ENCODE peak calls at places on chromosome 1, in five cellular contexts. A is neuronal stem cell, M is H1, V is H9, J is mesenchymal stem cell. H is an unnamed sample.

GRCh38 chr1:87594736-87595383 is 266.2 kb downstream of the LMO4 start:
- DNase-seq in M (no peak), A (no peak), J (peak), V (no peak), H (no peak)

GRCh38 chr1:45608475-45609156 is 15.2 kb downstream of the CCDC17 start:
- DNase-seq in A (no peak), J (no peak), V (no peak), M (no peak), H (no peak)

GRCh38 chr1:42379794-42380616 is 587 bp upstream of the RIMKLA start:
- DNase-seq in M (peak), V (peak), J (peak), A (peak), H (peak)

GRCh38 chr1:110555807-110556470 is 37.0 kb upstream of the KCNA10 start:
- DNase-seq in M (no peak), A (no peak), V (peak), J (no peak), H (no peak)

GRCh38 chr1:30786264-30786991 is 28.9 kb upstream of the LAPTM5 start:
- DNase-seq in V (no peak), A (no peak), J (no peak), M (no peak), H (no peak)

GRCh38 chr1:25912076-25912831 is 6.0 kb upstream of the STMN1 start:
- DNase-seq in M (no peak), A (no peak), V (no peak), J (peak), H (peak)

GRCh38 chr1:6168947-6169586 is 11.1 kb downstream of the CHD5 start:
- DNase-seq in M (no peak), A (no peak), J (no peak), V (no peak), H (no peak)

GRCh38 chr1:212557739-212558664 is 50.6 kb upstream of the ATF3 start:
- DNase-seq in A (peak), V (peak), M (peak), J (peak), H (peak)

GRCh38 chr1:160219062-160219929 is 14.1 kb downstream of the PEA15 start:
- DNase-seq in M (no peak), A (no peak), J (peak), V (peak), H (peak)

GRCh38 chr1:65229754-65230339 is 79.5 kb upstream of the DNAJC6 start:
- DNase-seq in M (no peak), J (no peak), A (no peak), V (peak), H (no peak)

GRCh38 chr1:53176452-53177344 is 19.9 kb upstream of the CPT2 start:
- DNase-seq in J (peak), M (no peak), V (no peak), A (no peak), H (peak)

GRCh38 chr1:101175886-101176285 is 60.9 kb upstream of the S1PR1 start:
- DNase-seq in J (no peak), V (no peak), M (no peak), A (no peak), H (no peak)

GRCh38 chr1:25725482-25725881 is 74.5 kb upstream of the SELENON start:
- DNase-seq in A (no peak), M (no peak), J (no peak), V (no peak), H (no peak)

GRCh38 chr1:215133532-215133931 is 51.0 kb downstream of the KCNK2 start:
- DNase-seq in A (no peak), V (no peak), J (no peak), M (no peak), H (no peak)

GRCh38 chr1:226310637-226311195 is 1.8 kb upstream of the LIN9 start:
- DNase-seq in V (no peak), J (no peak), A (no peak), M (no peak), H (no peak)

GRCh38 chr1:156860639-156861423 is at the start of gene NTRK1:
- DNase-seq in J (peak), A (no peak), M (peak), V (peak), H (no peak)

GRCh38 chr1:49765034-49765433 is 258.7 kb downstream of the AGBL4 start:
- DNase-seq in V (no peak), A (no peak), M (peak), J (no peak), H (no peak)

GRCh38 chr1:201789245-201789644 is 39.7 kb upstream of the IPO9 start:
- DNase-seq in M (no peak), A (no peak), J (no peak), V (no peak), H (no peak)

GRCh38 chr1:67256291-67257172 is 51.1 kb upstream of the IL12RB2 start:
- DNase-seq in M (no peak), V (no peak), A (no peak), J (no peak), H (no peak)

GRCh38 chr1:94621392-94621791 is 79.8 kb upstream of the F3 start:
- DNase-seq in J (peak), M (no peak), V (no peak), A (no peak), H (no peak)

GRCh38 chr1:94620345-94621031 is 78.9 kb upstream of the F3 start:
- DNase-seq in J (no peak), A (no peak), V (no peak), M (no peak), H (no peak)

GRCh38 chr1:94623560-94624148 is 82.1 kb upstream of the F3 start:
- DNase-seq in V (no peak), A (no peak), J (peak), M (peak), H (peak)

GRCh38 chr1:94621802-94622201 is 80.2 kb upstream of the F3 start:
- DNase-seq in A (no peak), M (no peak), J (no peak), V (no peak), H (no peak)

GRCh38 chr1:94622757-94623156 is 81.2 kb upstream of the F3 start:
- DNase-seq in A (peak), V (no peak), J (peak), M (no peak), H (peak)
- H2BK12ac ChIP-seq in A (no peak), V (no peak), J (peak), M (peak), H (peak)

GRCh38 chr1:29384496-29385015 is 148.2 kb downstream of the PTPRU start:
- DNase-seq in V (no peak), M (no peak), J (no peak), A (no peak), H (no peak)
- H2BK12ac ChIP-seq in V (no peak), M (no peak), J (no peak), A (no peak), H (no peak)

GRCh38 chr1:159173303-159173702 is 1.9 kb downstream of the CADM3 start:
- DNase-seq in A (no peak), M (no peak), J (no peak), V (no peak), H (no peak)
- H2BK12ac ChIP-seq in A (no peak), M (no peak), J (no peak), V (no peak), H (no peak)

DNA sequence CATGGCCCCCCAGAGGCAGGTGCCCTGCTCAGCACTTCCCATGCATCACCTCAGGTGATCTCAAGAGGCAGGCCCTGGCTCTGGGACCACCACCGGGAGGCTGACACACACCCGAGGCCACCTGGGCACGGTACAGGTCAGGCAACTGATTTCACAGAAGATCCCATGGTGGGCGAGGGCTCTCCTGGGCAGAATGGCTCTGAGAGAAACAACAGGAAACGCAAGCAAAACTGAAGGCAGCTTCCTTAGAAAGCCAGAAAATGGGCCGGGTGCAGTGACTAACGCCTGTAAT is 11.4 kb upstream of the SKI start:
- DNase-seq in J (no peak), A (no peak), V (no peak), M (no peak), H (no peak)
- H2BK12ac ChIP-seq in J (no peak), A (peak), V (no peak), M (peak), H (no peak)

GRCh38 chr1:21027805-21028204 is 148.9 kb downstream of the EIF4G3 start:
- DNase-seq in V (no peak), A (no peak), J (no peak), M (no peak), H (no peak)
- H2BK12ac ChIP-seq in V (no peak), A (no peak), J (no peak), M (no peak), H (no peak)

GRCh38 chr1:229258031-229258850 is 12.7 kb upstream of the RAB4A start:
- DNase-seq in A (peak), M (peak), J (peak), V (peak), H (peak)
- H2BK12ac ChIP-seq in A (no peak), M (no peak), J (no peak), V (no peak), H (no peak)

DNA sequence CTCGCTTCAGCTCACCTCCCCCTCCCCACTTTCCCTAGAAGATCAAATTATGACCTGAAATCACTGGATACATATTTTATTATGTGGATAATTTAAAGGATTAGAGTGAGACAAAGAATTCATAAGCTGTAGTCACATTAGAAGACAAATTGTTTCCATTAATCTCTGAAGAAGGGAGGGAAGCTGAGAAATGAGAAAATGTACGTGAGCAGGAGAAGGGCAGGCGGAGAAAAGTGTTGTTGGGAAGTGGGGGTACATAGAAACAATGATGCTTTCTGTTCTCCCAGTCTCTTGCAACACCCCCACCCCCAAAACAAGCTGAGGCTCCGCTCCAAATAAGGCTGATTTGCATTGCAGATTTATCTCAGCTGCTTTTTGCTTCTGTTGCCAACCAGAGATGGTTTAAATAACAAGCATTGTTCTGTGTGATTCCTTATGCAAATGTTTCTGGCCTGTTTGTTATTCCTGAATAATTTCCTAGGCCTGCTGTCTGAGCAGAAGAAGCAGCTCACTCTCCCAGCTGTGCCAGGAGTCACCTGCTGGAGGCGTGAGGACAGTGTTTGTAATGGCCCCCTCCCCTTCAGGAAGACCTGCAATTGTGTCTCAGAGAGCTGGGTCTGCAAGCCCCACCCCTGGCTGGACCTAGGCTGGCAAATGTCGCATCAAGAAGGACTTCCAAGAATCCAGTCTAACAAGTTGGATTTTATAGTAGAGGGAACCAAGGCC is 121.8 kb upstream of the TNR start:
- DNase-seq in M (peak), V (peak), J (no peak), A (no peak), H (peak)
- H2BK12ac ChIP-seq in M (peak), V (no peak), J (no peak), A (no peak), H (no peak)

GRCh38 chr1:46800742-46801141 is 1.9 kb downstream of the CYP4B1 start:
- DNase-seq in A (no peak), J (no peak), V (no peak), M (no peak), H (peak)
- H2BK12ac ChIP-seq in A (no peak), J (no peak), V (no peak), M (no peak), H (no peak)